ENCODE peak calls at places on chromosomes 3 and 15, in eight cellular contexts. One of them, this sample, is unnamed. For H3K9me3, the result is how much of the 10 kb centered on the place peaks cover.

GRCh38 chr3:171504376-171504775 is 44.2 kb upstream of the TNIK start:
- DNase-seq in GM23248: no peak
- DNase-seq in psoas muscle: no peak
- DNase-seq in tibial nerve: no peak
- DNase-seq in tibial artery: no peak
- DNase-seq in SJCRH30: no peak
- DNase-seq in BE2C: no peak
- DNase-seq in CD4-positive, CD25-positive, alpha-beta regulatory T cell: no peak
- DNase-seq in this sample: no peak

GRCh38 chr3:135771760-135772159 is 193.8 kb upstream of the PPP2R3A start:
- DNase-seq in GM23248: no peak
- DNase-seq in psoas muscle: no peak
- DNase-seq in tibial nerve: no peak
- DNase-seq in tibial artery: no peak
- DNase-seq in SJCRH30: no peak
- DNase-seq in BE2C: no peak
- DNase-seq in CD4-positive, CD25-positive, alpha-beta regulatory T cell: no peak
- DNase-seq in this sample: no peak

GRCh38 chr3:51777985-51778384 is 1.1 kb downstream of the IQCF6 start:
- DNase-seq in GM23248: no peak
- DNase-seq in psoas muscle: peak
- DNase-seq in tibial nerve: no peak
- DNase-seq in tibial artery: no peak
- DNase-seq in SJCRH30: peak
- DNase-seq in BE2C: peak
- DNase-seq in CD4-positive, CD25-positive, alpha-beta regulatory T cell: no peak
- DNase-seq in this sample: peak

GRCh38 chr15:77869021-77869895 is 208.3 kb downstream of the TBC1D2B start:
- DNase-seq in GM23248: peak
- DNase-seq in psoas muscle: no peak
- DNase-seq in tibial nerve: no peak
- DNase-seq in tibial artery: no peak
- DNase-seq in SJCRH30: no peak
- DNase-seq in BE2C: no peak
- DNase-seq in CD4-positive, CD25-positive, alpha-beta regulatory T cell: no peak
- DNase-seq in this sample: peak

GRCh38 chr3:179771797-179772196 is 119.0 kb downstream of the USP13 start:
- DNase-seq in GM23248: no peak
- DNase-seq in psoas muscle: no peak
- DNase-seq in tibial nerve: no peak
- DNase-seq in tibial artery: no peak
- DNase-seq in SJCRH30: no peak
- DNase-seq in BE2C: no peak
- DNase-seq in CD4-positive, CD25-positive, alpha-beta regulatory T cell: no peak
- DNase-seq in this sample: no peak

GRCh38 chr15:20340931-20341661 is 200.5 kb downstream of the GOLGA6L6 start:
- DNase-seq in GM23248: no peak
- DNase-seq in psoas muscle: peak
- DNase-seq in tibial nerve: no peak
- DNase-seq in tibial artery: peak
- DNase-seq in SJCRH30: peak
- DNase-seq in BE2C: peak
- DNase-seq in CD4-positive, CD25-positive, alpha-beta regulatory T cell: no peak
- DNase-seq in this sample: peak

GRCh38 chr15:58070801-58071418 is 5.4 kb upstream of the ALDH1A2 start:
- DNase-seq in GM23248: peak
- DNase-seq in psoas muscle: peak
- DNase-seq in tibial nerve: peak
- DNase-seq in tibial artery: peak
- DNase-seq in SJCRH30: peak
- DNase-seq in BE2C: peak
- DNase-seq in CD4-positive, CD25-positive, alpha-beta regulatory T cell: no peak
- DNase-seq in this sample: peak

GRCh38 chr3:197524128-197524527 is 31.6 kb downstream of the BDH1 start:
- DNase-seq in GM23248: no peak
- DNase-seq in psoas muscle: no peak
- DNase-seq in tibial nerve: no peak
- DNase-seq in tibial artery: no peak
- DNase-seq in SJCRH30: no peak
- DNase-seq in BE2C: no peak
- DNase-seq in CD4-positive, CD25-positive, alpha-beta regulatory T cell: no peak
- DNase-seq in this sample: no peak

GRCh38 chr3:42654331-42655201 is 1.1 kb downstream of the ZBTB47 start:
- DNase-seq in GM23248: peak
- DNase-seq in psoas muscle: peak
- DNase-seq in tibial nerve: no peak
- DNase-seq in tibial artery: peak
- DNase-seq in SJCRH30: peak
- DNase-seq in BE2C: peak
- DNase-seq in CD4-positive, CD25-positive, alpha-beta regulatory T cell: no peak
- DNase-seq in this sample: peak

GRCh38 chr15:29021901-29022300 is 136.1 kb downstream of the APBA2 start:
- DNase-seq in GM23248: peak
- DNase-seq in psoas muscle: no peak
- DNase-seq in tibial nerve: no peak
- DNase-seq in tibial artery: no peak
- DNase-seq in SJCRH30: no peak
- DNase-seq in BE2C: no peak
- DNase-seq in CD4-positive, CD25-positive, alpha-beta regulatory T cell: no peak
- DNase-seq in this sample: no peak

GRCh38 chr3:179088306-179088705 is 16.7 kb upstream of the ZMAT3 start:
- DNase-seq in GM23248: no peak
- DNase-seq in psoas muscle: no peak
- DNase-seq in tibial nerve: no peak
- DNase-seq in tibial artery: no peak
- DNase-seq in SJCRH30: peak
- DNase-seq in BE2C: peak
- DNase-seq in CD4-positive, CD25-positive, alpha-beta regulatory T cell: no peak
- DNase-seq in this sample: no peak

GRCh38 chr15:86163771-86164170 is 84.1 kb downstream of the AGBL1 start:
- DNase-seq in GM23248: no peak
- DNase-seq in psoas muscle: no peak
- DNase-seq in tibial nerve: peak
- DNase-seq in tibial artery: peak
- DNase-seq in SJCRH30: no peak
- DNase-seq in BE2C: no peak
- DNase-seq in CD4-positive, CD25-positive, alpha-beta regulatory T cell: no peak
- DNase-seq in this sample: no peak

GRCh38 chr3:181486496-181486895 is 225.2 kb upstream of the SOX2 start:
- DNase-seq in GM23248: no peak
- DNase-seq in psoas muscle: no peak
- DNase-seq in tibial nerve: no peak
- DNase-seq in tibial artery: no peak
- DNase-seq in SJCRH30: no peak
- DNase-seq in BE2C: no peak
- DNase-seq in CD4-positive, CD25-positive, alpha-beta regulatory T cell: no peak
- DNase-seq in this sample: no peak

GRCh38 chr3:128395500-128396125 is 71.1 kb downstream of the DNAJB8 start:
- DNase-seq in GM23248: peak
- DNase-seq in psoas muscle: peak
- DNase-seq in tibial nerve: peak
- DNase-seq in tibial artery: peak
- DNase-seq in SJCRH30: no peak
- DNase-seq in BE2C: peak
- DNase-seq in CD4-positive, CD25-positive, alpha-beta regulatory T cell: no peak
- DNase-seq in this sample: peak

GRCh38 chr3:42786631-42787030 is 13.6 kb upstream of the CCDC13 start:
- DNase-seq in GM23248: no peak
- DNase-seq in psoas muscle: no peak
- DNase-seq in tibial nerve: no peak
- DNase-seq in tibial artery: no peak
- DNase-seq in SJCRH30: no peak
- DNase-seq in BE2C: no peak
- DNase-seq in CD4-positive, CD25-positive, alpha-beta regulatory T cell: no peak
- DNase-seq in this sample: no peak

GRCh38 chr3:184491011-184491576 is 70.5 kb upstream of the EPHB3 start:
- DNase-seq in GM23248: peak
- DNase-seq in psoas muscle: no peak
- DNase-seq in tibial nerve: no peak
- DNase-seq in tibial artery: no peak
- DNase-seq in SJCRH30: no peak
- DNase-seq in BE2C: no peak
- DNase-seq in CD4-positive, CD25-positive, alpha-beta regulatory T cell: no peak
- DNase-seq in this sample: no peak

GRCh38 chr3:39707314-39707909 is 102.0 kb upstream of the MYRIP start:
- DNase-seq in GM23248: peak
- DNase-seq in psoas muscle: no peak
- DNase-seq in tibial nerve: peak
- DNase-seq in tibial artery: no peak
- DNase-seq in SJCRH30: peak
- DNase-seq in BE2C: peak
- DNase-seq in CD4-positive, CD25-positive, alpha-beta regulatory T cell: no peak
- DNase-seq in this sample: no peak

GRCh38 chr3:9180764-9181117 is 68.7 kb downstream of the SRGAP3 start:
- DNase-seq in GM23248: no peak
- DNase-seq in psoas muscle: no peak
- DNase-seq in tibial nerve: no peak
- DNase-seq in tibial artery: peak
- DNase-seq in SJCRH30: no peak
- DNase-seq in BE2C: no peak
- DNase-seq in CD4-positive, CD25-positive, alpha-beta regulatory T cell: no peak
- DNase-seq in this sample: no peak

GRCh38 chr3:192366916-192367315 is 360.4 kb downstream of the FGF12 start:
- DNase-seq in GM23248: no peak
- DNase-seq in psoas muscle: no peak
- DNase-seq in tibial nerve: no peak
- DNase-seq in tibial artery: no peak
- DNase-seq in SJCRH30: no peak
- DNase-seq in BE2C: no peak
- DNase-seq in CD4-positive, CD25-positive, alpha-beta regulatory T cell: no peak
- DNase-seq in this sample: no peak

GRCh38 chr3:61940241-61940640 is 378.9 kb downstream of the PTPRG start:
- DNase-seq in GM23248: no peak
- DNase-seq in psoas muscle: no peak
- DNase-seq in tibial nerve: no peak
- DNase-seq in tibial artery: no peak
- DNase-seq in SJCRH30: no peak
- DNase-seq in BE2C: no peak
- DNase-seq in CD4-positive, CD25-positive, alpha-beta regulatory T cell: no peak
- DNase-seq in this sample: no peak

GRCh38 chr3:99938270-99938955 is 120.8 kb downstream of the CMSS1 start:
- DNase-seq in GM23248: peak
- DNase-seq in psoas muscle: no peak
- DNase-seq in tibial nerve: no peak
- DNase-seq in tibial artery: no peak
- DNase-seq in SJCRH30: no peak
- DNase-seq in BE2C: no peak
- DNase-seq in CD4-positive, CD25-positive, alpha-beta regulatory T cell: no peak
- DNase-seq in this sample: no peak
- H3K4me3 ChIP-seq in GM23248: no peak
- H3K4me3 ChIP-seq in psoas muscle: no peak
- H3K4me3 ChIP-seq in tibial nerve: no peak
- H3K4me3 ChIP-seq in tibial artery: no peak
- H3K4me3 ChIP-seq in SJCRH30: no peak
- H3K4me3 ChIP-seq in BE2C: no peak
- H3K4me3 ChIP-seq in CD4-positive, CD25-positive, alpha-beta regulatory T cell: peak
- H3K4me3 ChIP-seq in this sample: no peak

DNA sequence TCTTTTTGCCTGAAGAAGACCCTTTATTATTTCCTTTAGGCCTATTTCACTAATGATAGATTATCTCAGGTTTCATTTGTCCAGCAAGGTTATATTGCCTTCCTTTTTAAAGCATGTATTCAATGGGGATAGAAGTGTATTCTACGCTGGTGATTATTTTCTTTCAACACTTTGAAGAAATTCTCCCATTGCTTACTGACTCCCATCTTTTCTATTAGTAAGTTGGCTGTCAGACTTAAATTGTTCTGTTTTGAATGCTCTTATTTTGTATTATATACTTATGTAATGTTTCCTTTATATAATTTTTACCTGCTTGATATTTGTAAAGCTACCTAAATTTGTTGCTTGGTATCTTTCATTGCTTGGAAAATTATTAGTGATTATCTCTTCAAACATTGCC is 445.1 kb upstream of the RASGRP1 start:
- DNase-seq in GM23248: no peak
- DNase-seq in psoas muscle: no peak
- DNase-seq in tibial nerve: no peak
- DNase-seq in tibial artery: no peak
- DNase-seq in SJCRH30: no peak
- DNase-seq in BE2C: no peak
- DNase-seq in CD4-positive, CD25-positive, alpha-beta regulatory T cell: no peak
- DNase-seq in this sample: no peak
- H3K9me3 ChIP-seq in GM23248: under half
- H3K9me3 ChIP-seq in psoas muscle: under half
- H3K9me3 ChIP-seq in tibial nerve: under half
- H3K9me3 ChIP-seq in tibial artery: under half
- H3K9me3 ChIP-seq in SJCRH30: under half
- H3K9me3 ChIP-seq in BE2C: under half
- H3K9me3 ChIP-seq in CD4-positive, CD25-positive, alpha-beta regulatory T cell: under half
- H3K9me3 ChIP-seq in this sample: under half

DNA sequence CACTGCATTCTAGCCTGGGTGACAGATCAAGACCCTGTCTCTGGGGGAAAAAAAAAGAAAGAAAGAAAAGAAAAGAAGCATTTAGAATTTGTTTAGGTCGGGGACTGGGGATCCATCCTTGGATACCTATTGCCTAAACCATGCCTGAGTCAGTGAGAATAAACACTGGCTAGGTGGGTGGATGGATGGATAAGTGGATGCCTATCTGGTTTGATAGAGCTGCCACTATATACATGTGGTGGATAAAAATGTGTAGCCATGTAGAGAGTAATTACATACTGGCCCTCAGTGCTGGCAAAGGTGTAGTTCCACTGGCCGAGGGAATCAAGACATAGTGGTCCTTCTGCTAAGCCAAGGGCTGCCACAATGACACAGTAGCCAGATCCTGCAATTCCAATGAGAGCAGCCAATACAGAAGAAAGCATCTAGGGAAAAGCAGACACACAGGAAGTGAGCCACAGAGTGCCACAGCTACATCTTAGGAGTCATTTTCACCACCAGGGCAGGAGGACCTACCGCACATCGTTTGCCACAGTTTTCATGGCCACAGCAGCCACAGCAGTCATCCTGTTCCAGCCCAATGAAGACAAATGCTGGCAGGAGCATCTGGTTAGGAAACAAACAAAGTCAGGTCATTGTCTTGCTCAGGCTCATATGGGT is 2.2 kb downstream of the TM4SF1 start:
- DNase-seq in GM23248: no peak
- DNase-seq in psoas muscle: no peak
- DNase-seq in tibial nerve: no peak
- DNase-seq in tibial artery: no peak
- DNase-seq in SJCRH30: no peak
- DNase-seq in BE2C: no peak
- DNase-seq in CD4-positive, CD25-positive, alpha-beta regulatory T cell: no peak
- DNase-seq in this sample: no peak
- H3K4me3 ChIP-seq in GM23248: no peak
- H3K4me3 ChIP-seq in psoas muscle: peak
- H3K4me3 ChIP-seq in tibial nerve: peak
- H3K4me3 ChIP-seq in tibial artery: peak
- H3K4me3 ChIP-seq in SJCRH30: no peak
- H3K4me3 ChIP-seq in BE2C: no peak
- H3K4me3 ChIP-seq in CD4-positive, CD25-positive, alpha-beta regulatory T cell: no peak
- H3K4me3 ChIP-seq in this sample: peak

DNA sequence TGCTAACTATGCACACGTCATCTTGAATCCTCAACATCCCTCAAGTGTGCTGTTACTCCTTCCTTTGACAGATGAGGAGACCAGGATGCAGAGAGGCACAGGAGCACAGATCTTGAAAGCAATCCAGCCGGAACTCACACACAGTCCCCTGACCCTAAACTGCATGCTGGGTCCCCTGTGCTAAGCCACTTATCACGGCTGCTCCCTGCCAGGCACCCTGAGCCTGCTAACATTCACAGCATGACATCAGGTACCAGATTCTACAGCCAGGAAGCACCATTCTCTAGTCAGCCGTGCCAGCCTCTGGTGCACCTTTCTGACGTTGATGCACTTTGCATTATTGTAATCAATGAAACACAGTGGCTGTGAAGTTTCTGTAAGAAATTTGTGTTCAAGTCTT is 247.3 kb downstream of the OCA2 start:
- DNase-seq in GM23248: no peak
- DNase-seq in psoas muscle: no peak
- DNase-seq in tibial nerve: no peak
- DNase-seq in tibial artery: no peak
- DNase-seq in SJCRH30: no peak
- DNase-seq in BE2C: no peak
- DNase-seq in CD4-positive, CD25-positive, alpha-beta regulatory T cell: no peak
- DNase-seq in this sample: no peak
- H3K9me3 ChIP-seq in GM23248: under half
- H3K9me3 ChIP-seq in psoas muscle: under half
- H3K9me3 ChIP-seq in tibial nerve: under half
- H3K9me3 ChIP-seq in tibial artery: under half
- H3K9me3 ChIP-seq in SJCRH30: under half
- H3K9me3 ChIP-seq in BE2C: under half
- H3K9me3 ChIP-seq in CD4-positive, CD25-positive, alpha-beta regulatory T cell: under half
- H3K9me3 ChIP-seq in this sample: under half